ENCODE peak calls at places on chromosomes 11 and 22, in ten cellular contexts. B is neural crest cell; O is NCI-H526 treated with DMSO at 0.1 percent for 48 hours; D is WTC11; Y is Calu3; H is BJ; G is spleen; T is stimulated activated CD4-positive, alpha-beta T cell treated with anti-CD3 and anti-CD28 coated beads, Interleukin-1b, Interleukin-23, amount 100 ng/mL, for 24 hours; L is activated naive CD4-positive, alpha-beta T cell; Q is aorta. W is an unnamed sample.

GRCh38 chr11:43819926-43820325 is 60.7 kb upstream of the ALKBH3 start:
- DNase-seq in G (no peak), D (no peak), T (no peak), L (no peak), Y (no peak), O (no peak), Q (no peak), H (no peak), B (no peak), W (no peak)

GRCh38 chr11:16925495-16926065 is 88.6 kb downstream of the PLEKHA7 start:
- DNase-seq in Q (peak; percentile 83), B (peak; percentile 31), Y (peak; percentile 70), L (no peak), O (peak; percentile 54), T (no peak), D (peak; percentile 90), H (no peak), G (peak; percentile 78), W (peak; percentile 63)

GRCh38 chr22:48217596-48217995 is 1455.1 kb downstream of the TBC1D22A start:
- DNase-seq in D (no peak), L (no peak), Y (no peak), G (no peak), B (no peak), O (no peak), T (no peak), Q (no peak), H (no peak), W (no peak)

GRCh38 chr22:44891791-44892190 is 118.0 kb downstream of the PHF21B start:
- DNase-seq in D (no peak), T (no peak), G (peak; percentile 46), L (no peak), B (no peak), H (no peak), O (no peak), Q (peak; percentile 42), Y (no peak), W (no peak)

GRCh38 chr11:26230021-26230420 is 101.9 kb upstream of the ANO3 start:
- DNase-seq in H (no peak), Y (no peak), L (no peak), G (no peak), Q (no peak), D (no peak), B (no peak), T (no peak), O (no peak), W (no peak)

GRCh38 chr11:67416416-67417335 is 1.2 kb downstream of the CARNS1 start:
- DNase-seq in Y (no peak), T (no peak), Q (no peak), G (peak; percentile 92), D (no peak), O (no peak), L (peak; percentile 88), H (no peak), B (no peak), W (no peak)

GRCh38 chr22:31036671-31037550 is 44.2 kb upstream of the SMTN start:
- DNase-seq in B (no peak), D (no peak), O (no peak), H (peak; percentile 83), Q (peak; percentile 85), Y (peak; percentile 30), T (no peak), G (no peak), L (no peak), W (no peak)

GRCh38 chr11:19433791-19434190 is 193.0 kb upstream of the E2F8 start:
- DNase-seq in G (no peak), Y (no peak), L (no peak), H (no peak), O (no peak), B (no peak), Q (no peak), D (no peak), T (no peak), W (no peak)

GRCh38 chr11:120224872-120225371 is 14.1 kb downstream of the OAF start:
- DNase-seq in O (no peak), B (no peak), Q (no peak), G (peak; percentile 83), T (no peak), L (no peak), Y (no peak), H (no peak), D (no peak), W (no peak)

GRCh38 chr22:33104192-33104591 is 46.0 kb upstream of the SYN3 start:
- DNase-seq in Q (no peak), H (no peak), O (no peak), Y (no peak), D (no peak), L (no peak), B (no peak), T (no peak), G (no peak), W (no peak)

GRCh38 chr11:69369210-69369609 is 75.3 kb downstream of the MYEOV start:
- DNase-seq in D (no peak), T (no peak), B (no peak), Y (no peak), Q (no peak), O (no peak), G (no peak), H (no peak), L (no peak), W (no peak)

GRCh38 chr11:71140206-71140919 is 112.0 kb downstream of the SHANK2 start:
- DNase-seq in H (no peak), O (no peak), G (peak; percentile 56), B (no peak), Y (no peak), D (no peak), L (no peak), Q (no peak), T (no peak), W (no peak)

GRCh38 chr22:25953919-25954318 is 211.9 kb downstream of the MYO18B start:
- DNase-seq in L (no peak), T (no peak), B (no peak), Y (no peak), G (no peak), Q (no peak), H (no peak), O (no peak), D (no peak), W (no peak)

GRCh38 chr11:46369458-46370152 is 11.9 kb upstream of the MDK start:
- DNase-seq in H (no peak), Q (no peak), L (peak; percentile 41), D (peak; percentile 82), G (peak; percentile 88), O (peak; percentile 34), T (no peak), Y (peak; percentile 67), B (peak; percentile 76), W (peak; percentile 88)

GRCh38 chr11:43697679-43698078 is 17.1 kb downstream of the HSD17B12 start:
- DNase-seq in L (no peak), O (no peak), Q (no peak), Y (no peak), T (no peak), G (no peak), H (no peak), B (no peak), D (no peak), W (no peak)

GRCh38 chr11:9249252-9249651 is 15.9 kb downstream of the DENND5A start:
- DNase-seq in O (no peak), G (no peak), L (no peak), T (no peak), B (no peak), Q (no peak), D (no peak), H (no peak), Y (no peak), W (no peak)

W was measured in glutamatergic neuron.